ENCODE peak calls at places on chromosome 4, in five cellular contexts. J is PC-9, K is heart right ventricle, H is fibroblast of lung, F is K562. W is an unnamed sample. For H3K27me3, the result is how much of the 10 kb centered on the place peaks cover.

GRCh38 chr4:174835536-174835935 is 6.5 kb upstream of the GLRA3 start:
- DNase-seq in J (no peak), K (no peak), H (no peak), F (no peak), W (no peak)

GRCh38 chr4:180665994-180666818 is 1577.0 kb upstream of the TENM3 start:
- DNase-seq in J (no peak), K (peak), H (peak), F (peak), W (no peak)

GRCh38 chr4:25834411-25835107 is 28.2 kb downstream of the SEL1L3 start:
- DNase-seq in J (no peak), K (no peak), H (no peak), F (no peak), W (no peak)

GRCh38 chr4:71231753-71232420 is 106.9 kb upstream of the SLC4A4 start:
- DNase-seq in J (no peak), K (no peak), H (no peak), F (no peak), W (no peak)

GRCh38 chr4:112431158-112431557 is 84.8 kb downstream of the NEUROG2 start:
- DNase-seq in J (no peak), K (no peak), H (no peak), F (no peak), W (no peak)

GRCh38 chr4:130808492-130808891 is 1712.5 kb downstream of the C4orf33 start:
- DNase-seq in J (no peak), K (no peak), H (peak), F (peak), W (no peak)

GRCh38 chr4:82744284-82744963 is 54.2 kb downstream of the SCD5 start:
- DNase-seq in J (peak), K (no peak), H (no peak), F (no peak), W (no peak)

GRCh38 chr4:185205697-185206342 is 2.0 kb upstream of the CFAP97 start:
- DNase-seq in J (no peak), K (no peak), H (no peak), F (no peak), W (no peak)

GRCh38 chr4:168621806-168622589 is 125.1 kb downstream of the PALLD start:
- DNase-seq in J (no peak), K (no peak), H (peak), F (no peak), W (no peak)

GRCh38 chr4:88211473-88212252 is 53.2 kb upstream of the ABCG2 start:
- DNase-seq in J (peak), K (peak), H (peak), F (peak), W (no peak)

GRCh38 chr4:83219344-83219990 is 65.1 kb downstream of the COQ2 start:
- DNase-seq in J (no peak), K (no peak), H (no peak), F (no peak), W (no peak)

GRCh38 chr4:174669278-174669677 is 147.0 kb upstream of the HPGD start:
- DNase-seq in J (peak), K (no peak), H (peak), F (peak), W (no peak)

GRCh38 chr4:68416591-68416990 is 30.7 kb upstream of the TMPRSS11E start:
- DNase-seq in J (no peak), K (no peak), H (no peak), F (no peak), W (no peak)

GRCh38 chr4:122259849-122260248 is 107.7 kb downstream of the BLTP1 start:
- DNase-seq in J (peak), K (no peak), H (no peak), F (no peak), W (no peak)

GRCh38 chr4:80062527-80062926 is 10.5 kb downstream of the ANTXR2 start:
- DNase-seq in J (no peak), K (no peak), H (no peak), F (no peak), W (no peak)

GRCh38 chr4:903066-904046 is 28.8 kb downstream of the GAK start:
- DNase-seq in J (no peak), K (no peak), H (no peak), F (no peak), W (no peak)

GRCh38 chr4:38002451-38003071 is 42.4 kb downstream of the PTTG2 start:
- DNase-seq in J (peak), K (no peak), H (no peak), F (no peak), W (no peak)

GRCh38 chr4:8862800-8863758 is 8.6 kb downstream of the HMX1 start:
- DNase-seq in J (no peak), K (no peak), H (no peak), F (no peak), W (no peak)
- H3K27me3 ChIP-seq in J (under half), K (half or more), H (half or more), F (half or more), W (under half)

DNA sequence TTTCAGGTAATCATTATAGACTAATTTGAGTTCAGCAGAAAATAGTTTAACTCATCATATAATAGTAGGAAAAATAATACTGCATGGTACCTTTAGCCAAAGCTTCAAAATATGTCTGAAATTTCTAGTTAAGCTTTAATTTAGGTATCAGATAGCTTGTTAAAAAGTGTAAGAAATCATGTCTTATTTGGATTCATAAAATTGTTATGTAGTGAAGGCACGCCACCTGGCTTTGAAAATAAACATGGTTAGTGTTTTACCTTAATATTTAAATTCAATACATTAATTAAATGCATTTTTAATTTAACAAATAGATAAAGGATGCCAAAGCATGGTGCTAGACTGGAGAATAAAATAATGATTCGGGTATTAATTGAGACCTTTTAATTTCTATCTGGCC is 211.4 kb downstream of the FSTL5 start:
- DNase-seq in J (no peak), K (no peak), H (no peak), F (no peak), W (no peak)
- TF ChIP-seq CTCF in J (peak), K (no peak), H (no peak), F (no peak), W (no peak)

DNA sequence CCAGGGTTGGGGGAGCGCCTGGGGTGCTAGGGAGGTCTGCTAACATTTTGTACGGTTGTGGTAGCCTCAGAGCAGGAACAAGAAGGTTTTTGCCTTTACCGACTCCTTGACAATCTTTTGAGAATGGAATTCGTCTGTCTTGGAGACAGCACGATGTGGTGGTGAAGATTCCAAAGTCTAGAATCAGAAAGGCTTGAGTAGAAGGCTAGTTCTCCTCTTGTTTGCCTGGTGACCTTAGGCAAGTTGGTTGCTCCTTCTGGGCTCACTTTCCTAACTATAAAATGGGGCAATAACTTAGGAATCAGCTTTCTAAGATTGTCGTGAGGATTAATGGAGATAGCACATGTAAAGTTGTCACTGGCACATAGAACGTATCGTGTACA is 741 bp downstream of the FAM47E start:
- DNase-seq in J (no peak), K (no peak), H (no peak), F (no peak), W (no peak)
- H3K4me3 ChIP-seq in J (no peak), K (peak), H (no peak), F (no peak), W (peak)

GRCh38 chr4:54746228-54746627 is 88.5 kb downstream of the KIT start:
- DNase-seq in J (no peak), K (no peak), H (no peak), F (no peak), W (no peak)
- H3K27me3 ChIP-seq in J (under half), K (under half), H (under half), F (under half), W (under half)

GRCh38 chr4:31442236-31442635 is 722.1 kb downstream of the PCDH7 start:
- DNase-seq in J (no peak), K (no peak), H (no peak), F (peak), W (no peak)
- TF ChIP-seq CTCF in J (no peak), K (no peak), H (no peak), F (no peak), W (no peak)

DNA sequence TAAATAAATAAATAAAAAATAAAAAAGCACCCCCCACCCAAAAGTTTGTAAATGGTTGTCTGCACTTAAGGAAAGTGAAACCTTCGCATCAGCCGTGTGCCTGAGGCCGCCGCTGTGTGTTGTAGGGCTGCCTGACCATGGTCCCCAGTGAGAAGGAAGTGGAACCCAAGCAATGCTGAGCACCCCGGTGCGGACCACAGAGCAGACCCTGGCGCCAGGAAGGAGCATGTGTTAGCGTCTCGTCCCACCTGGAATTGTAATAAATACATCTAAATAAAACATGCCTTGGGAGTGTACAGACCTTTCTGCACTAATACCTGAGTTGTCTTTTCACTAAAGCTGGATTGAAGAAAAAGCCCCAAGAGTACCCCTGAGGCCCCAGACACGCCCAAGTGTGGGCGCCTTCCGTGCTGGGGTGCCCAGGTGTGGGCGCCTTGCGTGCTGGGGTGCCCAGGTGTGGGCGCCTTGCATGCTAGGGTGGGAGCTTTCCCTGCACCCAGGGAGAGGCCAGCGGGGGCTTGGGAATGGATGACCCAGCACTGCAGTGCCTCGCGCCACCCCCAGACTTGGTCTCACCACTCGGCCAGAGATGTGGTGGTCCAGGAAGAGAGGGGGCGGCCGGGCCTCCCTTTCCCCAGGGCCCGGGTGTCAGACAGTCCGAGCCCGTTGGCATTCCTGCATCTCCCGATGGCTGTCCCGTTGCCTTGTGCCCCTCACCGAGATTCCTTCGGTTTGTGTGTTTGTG is 33.7 kb downstream of the HTT-AS start:
- DNase-seq in J (no peak), K (no peak), H (no peak), F (no peak), W (no peak)
- H3K4me3 ChIP-seq in J (no peak), K (peak), H (no peak), F (no peak), W (no peak)

GRCh38 chr4:142091085-142091513 is 454.7 kb downstream of the IL15 start:
- DNase-seq in J (no peak), K (peak), H (peak), F (no peak), W (no peak)
- H3K27me3 ChIP-seq in J (under half), K (under half), H (under half), F (under half), W (under half)

GRCh38 chr4:14744346-14744745 is 257.9 kb upstream of the CPEB2 start:
- DNase-seq in J (no peak), K (no peak), H (no peak), F (no peak), W (no peak)

GRCh38 chr4:14752341-14753046 is 249.8 kb upstream of the CPEB2 start:
- DNase-seq in J (no peak), K (no peak), H (no peak), F (no peak), W (no peak)

DNA sequence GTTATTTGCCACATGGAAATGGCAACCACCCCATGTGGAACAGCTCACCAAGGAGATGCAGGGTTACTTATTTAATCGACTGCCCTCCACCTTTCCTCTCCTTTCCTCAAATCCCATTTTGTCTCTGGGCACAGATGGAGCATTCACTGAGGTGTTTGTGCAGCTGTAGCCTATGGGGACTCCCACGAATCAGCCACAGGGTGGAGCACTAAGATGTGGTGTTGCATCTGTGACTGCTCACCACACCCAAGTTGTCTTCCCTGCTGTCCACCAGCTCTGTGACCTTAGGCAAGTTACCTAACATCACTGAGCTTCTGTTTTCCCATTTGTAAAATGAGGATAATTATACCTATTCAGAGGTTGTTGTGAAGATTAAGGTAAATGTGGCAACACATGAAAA is 252.4 kb upstream of the CPEB2 start:
- DNase-seq in J (no peak), K (peak), H (peak), F (peak), W (no peak)
- TF ChIP-seq CTCF in J (peak), K (peak), H (peak), F (no peak), W (peak)

DNA sequence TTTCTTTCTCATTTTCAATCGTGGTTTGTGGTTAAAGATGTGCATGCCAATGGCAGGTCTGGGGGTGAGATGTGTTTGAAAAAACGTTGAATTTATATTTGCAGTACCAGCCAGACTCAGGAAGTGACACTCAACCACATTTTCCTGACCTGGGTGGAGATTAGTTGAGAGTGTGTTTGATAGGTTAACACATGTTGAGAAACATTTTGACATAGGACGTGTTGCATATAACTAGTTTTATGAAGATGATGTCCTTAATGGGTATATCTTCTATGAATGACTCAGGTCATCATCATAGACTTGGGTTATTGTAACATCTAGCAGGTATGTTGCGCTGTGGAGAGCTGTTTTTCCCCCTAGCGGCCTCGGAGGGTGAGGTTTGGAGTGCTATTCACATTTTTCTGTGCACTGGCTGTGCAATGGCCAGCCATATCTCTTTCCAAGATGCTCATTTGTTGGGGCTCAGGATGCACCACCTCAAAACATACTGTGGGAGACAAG is 21.7 kb upstream of the CD38 start:
- DNase-seq in J (peak), K (no peak), H (peak), F (peak), W (no peak)
- H3K4me3 ChIP-seq in J (no peak), K (no peak), H (no peak), F (no peak), W (no peak)

W was measured in right atrium auricular region.